ENCODE peak calls at places on chromosomes 6 and 20, in seven cellular contexts. K is HCT116, Y is SK-N-SH, C is K562, L is HepG2, P is GM12878, U is H1. W is an unnamed sample.

GRCh38 chr6:53168516-53169257 is 20.0 kb upstream of the GCM1 start:
- DNase-seq in K (no peak), Y (no peak), C (no peak), L (no peak), P (no peak), U (no peak), W (no peak)

GRCh38 chr6:141580988-141581387 is 551.7 kb upstream of the GJE1 start:
- DNase-seq in K (no peak), Y (no peak), C (no peak), L (no peak), P (no peak), U (no peak), W (no peak)

GRCh38 chr6:30325150-30325872 is 1.4 kb upstream of the TRIM39 start:
- DNase-seq in K (no peak), Y (peak; percentile 79), C (peak; percentile 93), L (peak; percentile 62), P (peak; percentile 23), U (peak; percentile 66), W (peak; percentile 45)

GRCh38 chr6:169932491-169932890 is 181.1 kb downstream of the ERMARD start:
- DNase-seq in K (no peak), Y (no peak), C (peak; percentile 37), L (no peak), P (no peak), U (no peak), W (no peak)

GRCh38 chr20:38751360-38751976 is 3.2 kb downstream of the ACTR5 start:
- DNase-seq in K (peak; percentile 27), Y (peak; percentile 60), C (peak; percentile 43), L (peak; percentile 52), P (no peak), U (no peak), W (peak; percentile 55)

GRCh38 chr6:142735182-142735581 is 209.8 kb downstream of the HIVEP2 start:
- DNase-seq in K (no peak), Y (no peak), C (no peak), L (no peak), P (no peak), U (no peak), W (no peak)

GRCh38 chr6:27251672-27252251 is 4.3 kb downstream of the PRSS16 start:
- DNase-seq in K (peak; percentile 85), Y (peak; percentile 70), C (peak; percentile 96), L (no peak), P (peak; percentile 40), U (peak; percentile 92), W (peak; percentile 95)

GRCh38 chr20:18747090-18747489 is 66.5 kb upstream of the SCP2D1 start:
- DNase-seq in K (no peak), Y (no peak), C (no peak), L (no peak), P (no peak), U (no peak), W (no peak)

GRCh38 chr20:50931048-50931305 is 260 bp downstream of the ADNP start:
- DNase-seq in K (no peak), Y (no peak), C (no peak), L (no peak), P (no peak), U (no peak), W (no peak)

GRCh38 chr6:3530515-3530914 is 73.7 kb upstream of the SLC22A23 start:
- DNase-seq in K (no peak), Y (no peak), C (no peak), L (no peak), P (no peak), U (no peak), W (no peak)

GRCh38 chr6:149897015-149897697 is 757 bp downstream of the RAET1E start:
- DNase-seq in K (peak; percentile 23), Y (no peak), C (no peak), L (no peak), P (no peak), U (no peak), W (peak; percentile 37)

GRCh38 chr6:77231438-77232305 is 231.6 kb downstream of the HTR1B start:
- DNase-seq in K (no peak), Y (no peak), C (no peak), L (no peak), P (no peak), U (no peak), W (no peak)

GRCh38 chr6:131383421-131384411 is 189.3 kb upstream of the ARG1 start:
- DNase-seq in K (no peak), Y (no peak), C (no peak), L (no peak), P (no peak), U (no peak), W (no peak)

GRCh38 chr6:2800552-2801316 is 35.5 kb downstream of the WRNIP1 start:
- DNase-seq in K (no peak), Y (no peak), C (no peak), L (no peak), P (no peak), U (no peak), W (no peak)

GRCh38 chr6:16427124-16427523 is 188.7 kb downstream of the GMPR start:
- DNase-seq in K (no peak), Y (no peak), C (no peak), L (no peak), P (no peak), U (no peak), W (no peak)

GRCh38 chr6:16683524-16684194 is 77.6 kb downstream of the ATXN1 start:
- DNase-seq in K (peak; percentile 65), Y (no peak), C (no peak), L (peak; percentile 79), P (no peak), U (no peak), W (no peak)

GRCh38 chr20:62602550-62602949 is 39.8 kb upstream of the SLCO4A1 start:
- DNase-seq in K (no peak), Y (no peak), C (peak; percentile 29), L (no peak), P (no peak), U (no peak), W (peak; percentile 59)

GRCh38 chr6:140051521-140052455 is 677.3 kb upstream of the CITED2 start:
- DNase-seq in K (no peak), Y (peak; percentile 10), C (no peak), L (no peak), P (no peak), U (no peak), W (no peak)

GRCh38 chr6:40877362-40877761 is 161.7 kb downstream of the UNC5CL start:
- DNase-seq in K (no peak), Y (no peak), C (no peak), L (no peak), P (no peak), U (no peak), W (no peak)

GRCh38 chr6:110958332-110959192 is at the start of gene GTF3C6:
- DNase-seq in K (peak; percentile 56), Y (peak; percentile 91), C (peak; percentile 81), L (peak; percentile 82), P (peak; percentile 61), U (peak; percentile 81), W (peak; percentile 55)

GRCh38 chr20:53621482-53622246 is 28.0 kb upstream of the ZNF217 start:
- DNase-seq in K (peak; percentile 90), Y (peak; percentile 65), C (peak; percentile 59), L (peak; percentile 45), P (peak; percentile 59), U (no peak), W (peak; percentile 55)
- TF ChIP-seq JUND in K (peak; percentile 92), Y (peak; percentile 61), C (peak; percentile 51), L (no peak), P (no peak), U (no peak), W (no peak)

GRCh38 chr6:136426627-136427377 is 123.4 kb downstream of the MAP7 start:
- DNase-seq in K (no peak), Y (no peak), C (peak; percentile 70), L (no peak), P (no peak), U (no peak), W (no peak)
- TF ChIP-seq JUND in K (no peak), Y (no peak), C (peak; percentile 65), L (no peak), P (no peak), U (no peak), W (no peak)

DNA sequence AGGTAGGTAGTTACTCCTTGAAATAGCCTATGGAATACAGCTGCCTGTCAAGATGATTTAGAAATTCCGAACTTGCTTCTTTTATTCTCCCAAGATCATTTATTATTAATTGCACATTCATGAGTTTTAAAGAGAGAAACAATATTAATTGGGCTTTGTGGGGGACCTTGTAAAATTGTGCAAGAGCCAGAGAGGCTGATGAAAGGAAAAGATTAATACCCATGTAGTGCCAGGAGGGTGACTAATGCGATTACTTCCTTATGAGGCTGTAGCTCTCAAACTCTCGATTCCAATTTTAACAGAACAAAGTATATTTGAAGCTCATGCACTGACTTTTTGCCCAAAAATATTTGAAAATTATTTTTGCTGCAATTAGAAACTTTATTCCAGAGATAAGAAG is 423.8 kb upstream of the ID4 start:
- DNase-seq in K (peak; percentile 40), Y (no peak), C (no peak), L (no peak), P (no peak), U (no peak), W (no peak)
- TF ChIP-seq JUND in K (peak; percentile 88), Y (no peak), C (no peak), L (no peak), P (no peak), U (no peak), W (no peak)

GRCh38 chr6:89385156-89385667 is 26.9 kb downstream of the RRAGD start:
- DNase-seq in K (no peak), Y (no peak), C (no peak), L (no peak), P (peak; percentile 51), U (no peak), W (no peak)
- TF ChIP-seq JUND in K (no peak), Y (no peak), C (no peak), L (no peak), P (peak; percentile 25), U (peak; percentile 37), W (no peak)

W was measured in T47D.